ENCODE peak calls at places on chromosomes 6 and 20, in four cellular contexts. X is NCI-H774, F is right cardiac atrium, J is Caki2. T is an unnamed sample.

GRCh38 chr6:45845546-45845945 is 170.1 kb downstream of the CLIC5 start:
- DNase-seq in X (no peak), F (no peak), J (no peak), T (no peak)

GRCh38 chr6:19892250-19892649 is 55.1 kb downstream of the ID4 start:
- DNase-seq in X (peak), J (no peak), F (no peak), T (no peak)

GRCh38 chr6:136774228-136775041 is 17.8 kb downstream of the MAP3K5 start:
- DNase-seq in J (peak), X (no peak), F (no peak), T (no peak)

GRCh38 chr20:60058869-60059268 is 100.6 kb downstream of the CDH26 start:
- DNase-seq in F (no peak), J (no peak), X (no peak), T (no peak)

GRCh38 chr20:57072184-57072583 is 194.3 kb downstream of the BMP7 start:
- DNase-seq in X (no peak), F (no peak), J (no peak), T (no peak)

GRCh38 chr6:145148392-145149175 is 586.7 kb downstream of the EPM2A start:
- DNase-seq in F (no peak), J (peak), X (no peak), T (no peak)

GRCh38 chr6:11536795-11537194 is 754 bp upstream of the TMEM170B start:
- DNase-seq in X (no peak), F (peak), J (peak), T (peak)

GRCh38 chr20:56382696-56383095 is 9.3 kb downstream of the AURKA start:
- DNase-seq in J (no peak), X (no peak), F (no peak), T (no peak)

GRCh38 chr6:78909391-78909790 is 42.0 kb downstream of the IRAK1BP1 start:
- DNase-seq in J (no peak), X (no peak), F (no peak), T (no peak)

GRCh38 chr6:44468835-44469234 is 81.3 kb downstream of the CDC5L start:
- DNase-seq in F (no peak), X (no peak), J (no peak), T (no peak)

GRCh38 chr20:346640-347316 is at the start of gene NRSN2:
- DNase-seq in J (no peak), F (peak), X (peak), T (peak)

GRCh38 chr6:4130357-4130987 is 4.9 kb downstream of the ECI2 start:
- DNase-seq in F (no peak), J (no peak), X (peak), T (no peak)

GRCh38 chr20:63224272-63225081 is 8.5 kb upstream of the YTHDF1 start:
- DNase-seq in J (peak), F (peak), X (peak), T (peak)

GRCh38 chr20:21490105-21490504 is 23.8 kb downstream of the NKX2-2 start:
- DNase-seq in F (no peak), J (no peak), X (no peak), T (no peak)

GRCh38 chr6:14664112-14664592 is 546.6 kb downstream of the CD83 start:
- DNase-seq in F (no peak), X (no peak), J (no peak), T (no peak)

GRCh38 chr20:16672299-16672698 is 57.5 kb upstream of the SNRPB2 start:
- DNase-seq in J (no peak), X (no peak), F (no peak), T (no peak)

GRCh38 chr6:28988536-28989415 is 16.3 kb downstream of the ZNF311 start:
- DNase-seq in J (no peak), X (no peak), F (peak), T (peak)

GRCh38 chr20:63457737-63458136 is 14.7 kb downstream of the KCNQ2 start:
- DNase-seq in J (peak), F (peak), X (no peak), T (no peak)

GRCh38 chr6:16352258-16352635 is 113.9 kb downstream of the GMPR start:
- DNase-seq in J (no peak), F (no peak), X (no peak), T (no peak)

GRCh38 chr20:52572687-52573086 is 381.1 kb upstream of the ZFP64 start:
- DNase-seq in X (no peak), J (no peak), F (no peak), T (no peak)

GRCh38 chr6:149701699-149702098 is 16.2 kb downstream of the LATS1 start:
- DNase-seq in J (no peak), X (no peak), F (no peak), T (no peak)

GRCh38 chr6:36079596-36079995 is 50.7 kb upstream of the MAPK13 start:
- DNase-seq in X (no peak), F (no peak), J (no peak), T (no peak)

GRCh38 chr6:44496705-44497369 is 109.3 kb downstream of the CDC5L start:
- DNase-seq in J (no peak), X (no peak), F (no peak), T (no peak)